ENCODE peak calls at places on chromosomes 6 and 20, in six cellular contexts. F is epithelial cell of esophagus, O is HL-60, M is GM13976, B is sigmoid colon, I is AG09309. Y is an unnamed sample.

GRCh38 chr20:41134362-41135186 is 2.8 kb upstream of the PLCG1 start:
- DNase-seq in M (no peak), B (no peak), F (no peak), O (no peak), I (no peak), Y (no peak)

GRCh38 chr20:55446301-55446700 is 559.0 kb downstream of the CBLN4 start:
- DNase-seq in B (no peak), F (peak), M (no peak), I (no peak), O (no peak), Y (no peak)

GRCh38 chr6:127515234-127515793 is 3.8 kb downstream of the MTCL3 start:
- DNase-seq in I (no peak), F (peak), M (peak), O (no peak), B (no peak), Y (no peak)

GRCh38 chr20:13877789-13878188 is 93.0 kb downstream of the NDUFAF5 start:
- DNase-seq in I (no peak), F (no peak), B (peak), M (no peak), O (no peak), Y (no peak)

GRCh38 chr6:7763896-7764295 is 38.0 kb downstream of the BMP6 start:
- DNase-seq in O (no peak), M (no peak), I (no peak), F (no peak), B (no peak), Y (no peak)

GRCh38 chr6:49764571-49765236 is 20.5 kb upstream of the CRISP3 start:
- DNase-seq in I (no peak), F (no peak), O (no peak), M (no peak), B (no peak), Y (no peak)

GRCh38 chr20:8964944-8965562 is 103.8 kb upstream of the PLCB4 start:
- DNase-seq in I (no peak), O (no peak), F (peak), B (no peak), M (no peak), Y (no peak)

GRCh38 chr20:45861157-45862075 is 4.0 kb downstream of the ZSWIM3 start:
- DNase-seq in B (no peak), O (no peak), M (no peak), F (no peak), I (no peak), Y (no peak)

GRCh38 chr20:33316343-33316742 is 33.3 kb downstream of the BPIFB1 start:
- DNase-seq in I (no peak), O (no peak), F (no peak), M (no peak), B (no peak), Y (no peak)

GRCh38 chr20:33317424-33318095 is 34.5 kb downstream of the BPIFB1 start:
- DNase-seq in B (no peak), I (no peak), O (no peak), M (no peak), F (no peak), Y (no peak)

GRCh38 chr20:33316958-33317357 is 33.9 kb downstream of the BPIFB1 start:
- DNase-seq in F (no peak), B (no peak), I (no peak), M (no peak), O (no peak), Y (no peak)

GRCh38 chr20:33319986-33320385 is 37.0 kb downstream of the BPIFB1 start:
- DNase-seq in I (no peak), B (no peak), F (no peak), O (no peak), M (no peak), Y (no peak)

DNA sequence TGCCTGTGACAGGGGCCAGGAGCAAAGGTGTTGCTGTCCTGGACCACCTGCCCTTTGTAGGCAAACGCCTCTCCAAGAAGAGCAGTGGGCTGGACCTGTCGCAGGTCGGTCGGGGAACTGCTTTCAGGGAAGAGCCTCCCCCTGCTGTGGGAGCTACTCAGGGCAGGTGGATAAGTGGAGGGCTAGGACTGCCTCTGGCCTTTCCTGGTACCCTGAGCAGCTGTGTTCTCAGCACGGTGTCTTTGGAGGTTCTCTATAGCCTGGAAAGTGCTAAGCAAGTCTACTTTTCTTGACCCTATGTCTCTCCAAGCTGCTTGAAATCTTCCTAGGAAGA is 35.0 kb downstream of the BPIFB1 start:
- DNase-seq in F (no peak), M (no peak), O (no peak), I (no peak), B (no peak), Y (no peak)
- TF ChIP-seq CTCF in F (no peak), M (no peak), O (no peak), I (no peak), B (no peak), Y (no peak)

DNA sequence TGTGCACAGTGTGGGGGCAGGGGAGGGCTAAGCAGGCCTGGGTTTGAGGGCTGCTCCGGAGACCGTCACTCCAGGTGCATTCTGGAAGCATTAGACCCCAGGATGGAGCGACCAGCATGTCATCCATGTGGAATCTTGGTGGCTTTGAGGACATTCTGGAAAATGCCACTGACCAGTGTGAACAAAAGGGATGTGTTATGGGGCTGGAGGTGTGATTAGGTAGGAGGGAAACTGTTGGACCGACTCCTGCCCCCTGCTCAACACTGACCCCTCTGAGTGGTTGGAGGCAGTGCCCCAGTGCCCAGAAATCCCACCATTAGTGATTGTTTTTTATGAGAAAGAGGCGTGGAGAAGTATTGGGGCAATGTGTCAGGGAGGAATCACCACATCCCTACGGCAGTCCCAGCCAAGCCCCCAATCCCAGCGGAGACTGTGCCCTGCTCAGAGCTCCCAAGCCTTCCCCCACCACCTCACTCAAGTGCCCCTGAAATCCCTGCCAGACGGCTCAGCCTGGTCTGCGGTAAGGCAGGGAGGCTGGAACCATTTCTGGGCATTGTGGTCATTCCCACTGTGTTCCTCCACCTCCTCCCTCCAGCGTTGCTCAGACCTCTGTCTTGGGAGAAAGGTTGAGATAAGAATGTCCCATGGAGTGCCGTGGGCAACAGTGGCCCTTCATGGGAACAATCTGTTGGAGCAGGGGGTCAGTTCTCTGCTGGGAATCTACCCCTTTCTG is 44.0 kb upstream of the TTPAL start:
- DNase-seq in M (no peak), O (no peak), I (no peak), F (no peak), B (no peak), Y (no peak)
- TF ChIP-seq CTCF in M (no peak), O (no peak), I (no peak), F (no peak), B (no peak), Y (no peak)

GRCh38 chr20:43187476-43188233 is 2.1 kb downstream of the PTPRT start:
- DNase-seq in M (peak), I (peak), F (peak), B (peak), O (peak), Y (peak)
- TF ChIP-seq CTCF in M (peak), I (peak), F (peak), B (peak), O (peak), Y (peak)

GRCh38 chr6:3759656-3760245 is 8.2 kb upstream of the PXDC1 start:
- DNase-seq in M (no peak), B (no peak), I (peak), O (no peak), F (peak), Y (no peak)
- TF ChIP-seq CTCF in M (no peak), B (no peak), I (no peak), O (no peak), F (no peak), Y (no peak)